ENCODE peak calls at places on chromosomes 2 and 18, in seven cellular contexts. One of them, this sample, is unnamed.
A peak's percentile ranks its signal among the peaks of the same experiment; 100 is the strongest.

GRCh38 chr18:48902023-48902855 is 48.5 kb downstream of the SMAD7 start:
- DNase-seq in GM23248: peak; percentile 94
- DNase-seq in HCT116: peak; percentile 22
- DNase-seq in OCI-LY7: no peak
- DNase-seq in hepatocyte: peak; percentile 90
- DNase-seq in PC-3: peak; percentile 66
- DNase-seq in GM23338: no peak
- DNase-seq in this sample: no peak

GRCh38 chr2:107466241-107466640 is 360.5 kb upstream of the RGPD4 start:
- DNase-seq in HCT116: no peak
- DNase-seq in PC-3: no peak
- DNase-seq in OCI-LY7: no peak
- DNase-seq in GM23338: no peak
- DNase-seq in hepatocyte: no peak
- DNase-seq in GM23248: no peak
- DNase-seq in this sample: no peak

GRCh38 chr18:43514747-43515146 is 237.5 kb upstream of the SYT4 start:
- DNase-seq in OCI-LY7: no peak
- DNase-seq in GM23338: peak; percentile 49
- DNase-seq in HCT116: no peak
- DNase-seq in PC-3: no peak
- DNase-seq in hepatocyte: no peak
- DNase-seq in GM23248: no peak
- DNase-seq in this sample: no peak

GRCh38 chr2:119240311-119241204 is 16.9 kb downstream of the STEAP3 start:
- DNase-seq in GM23248: peak; percentile 79
- DNase-seq in GM23338: peak; percentile 45
- DNase-seq in PC-3: peak; percentile 71
- DNase-seq in HCT116: peak; percentile 50
- DNase-seq in hepatocyte: peak; percentile 66
- DNase-seq in OCI-LY7: no peak
- DNase-seq in this sample: peak; percentile 37

GRCh38 chr2:186543561-186544131 is 46.2 kb upstream of the ITGAV start:
- DNase-seq in GM23338: peak; percentile 12
- DNase-seq in OCI-LY7: no peak
- DNase-seq in PC-3: peak; percentile 50
- DNase-seq in HCT116: no peak
- DNase-seq in hepatocyte: peak; percentile 6
- DNase-seq in GM23248: peak; percentile 76
- DNase-seq in this sample: no peak

GRCh38 chr2:151156943-151157705 is 104.5 kb downstream of the RBM43 start:
- DNase-seq in GM23248: peak; percentile 65
- DNase-seq in hepatocyte: no peak
- DNase-seq in GM23338: no peak
- DNase-seq in PC-3: no peak
- DNase-seq in HCT116: no peak
- DNase-seq in OCI-LY7: no peak
- DNase-seq in this sample: no peak

GRCh38 chr2:55961318-55961911 is 37.8 kb upstream of the EFEMP1 start:
- DNase-seq in GM23338: peak; percentile 74
- DNase-seq in HCT116: peak; percentile 50
- DNase-seq in OCI-LY7: peak; percentile 39
- DNase-seq in PC-3: peak; percentile 75
- DNase-seq in GM23248: peak; percentile 69
- DNase-seq in hepatocyte: peak; percentile 57
- DNase-seq in this sample: peak; percentile 51

GRCh38 chr2:20976527-20976926 is 67.3 kb downstream of the APOB start:
- DNase-seq in GM23248: no peak
- DNase-seq in GM23338: no peak
- DNase-seq in OCI-LY7: no peak
- DNase-seq in HCT116: no peak
- DNase-seq in hepatocyte: no peak
- DNase-seq in PC-3: no peak
- DNase-seq in this sample: no peak

GRCh38 chr2:105235388-105236059 is 6.0 kb upstream of the GPR45 start:
- DNase-seq in OCI-LY7: peak; percentile 75
- DNase-seq in hepatocyte: peak; percentile 92
- DNase-seq in GM23338: peak; percentile 98
- DNase-seq in GM23248: peak; percentile 90
- DNase-seq in PC-3: peak; percentile 89
- DNase-seq in HCT116: peak; percentile 83
- DNase-seq in this sample: peak; percentile 95

GRCh38 chr18:24019641-24020331 is 5.2 kb downstream of the TTC39C start:
- DNase-seq in GM23248: no peak
- DNase-seq in GM23338: no peak
- DNase-seq in hepatocyte: no peak
- DNase-seq in OCI-LY7: peak; percentile 91
- DNase-seq in PC-3: no peak
- DNase-seq in HCT116: no peak
- DNase-seq in this sample: no peak

GRCh38 chr2:132747046-132747445 is 77.0 kb upstream of the LYPD1 start:
- DNase-seq in PC-3: no peak
- DNase-seq in HCT116: no peak
- DNase-seq in GM23248: no peak
- DNase-seq in OCI-LY7: no peak
- DNase-seq in GM23338: no peak
- DNase-seq in hepatocyte: no peak
- DNase-seq in this sample: no peak

GRCh38 chr2:53740170-53740569 is 27.4 kb upstream of the CHAC2 start:
- DNase-seq in hepatocyte: peak; percentile 19
- DNase-seq in GM23248: peak; percentile 49
- DNase-seq in PC-3: peak; percentile 49
- DNase-seq in HCT116: peak; percentile 1
- DNase-seq in GM23338: peak; percentile 27
- DNase-seq in OCI-LY7: no peak
- DNase-seq in this sample: peak; percentile 20

GRCh38 chr2:136117391-136117841 is 533 bp downstream of the CXCR4 start:
- DNase-seq in PC-3: peak; percentile 12
- DNase-seq in HCT116: no peak
- DNase-seq in hepatocyte: peak; percentile 71
- DNase-seq in GM23338: peak; percentile 55
- DNase-seq in GM23248: peak; percentile 46
- DNase-seq in OCI-LY7: peak; percentile 71
- DNase-seq in this sample: peak; percentile 82

GRCh38 chr2:18117592-18117991 is 239.1 kb downstream of the KCNS3 start:
- DNase-seq in GM23248: peak; percentile 67
- DNase-seq in HCT116: peak; percentile 13
- DNase-seq in PC-3: peak; percentile 56
- DNase-seq in GM23338: peak; percentile 78
- DNase-seq in OCI-LY7: peak; percentile 30
- DNase-seq in hepatocyte: peak; percentile 34
- DNase-seq in this sample: peak; percentile 43

GRCh38 chr18:28177828-28178635 is 1.1 kb upstream of the CDH2 start:
- DNase-seq in PC-3: peak; percentile 66
- DNase-seq in OCI-LY7: no peak
- DNase-seq in HCT116: no peak
- DNase-seq in GM23338: peak; percentile 82
- DNase-seq in hepatocyte: peak; percentile 82
- DNase-seq in GM23248: peak; percentile 83
- DNase-seq in this sample: peak; percentile 93

GRCh38 chr2:156589381-156590079 is 153.4 kb downstream of the GPD2 start:
- DNase-seq in GM23338: peak; percentile 63
- DNase-seq in PC-3: peak; percentile 67
- DNase-seq in OCI-LY7: peak; percentile 35
- DNase-seq in hepatocyte: peak; percentile 61
- DNase-seq in HCT116: peak; percentile 27
- DNase-seq in GM23248: peak; percentile 72
- DNase-seq in this sample: peak; percentile 57

GRCh38 chr2:166344286-166345113 is 31.2 kb downstream of the SCN9A start:
- DNase-seq in GM23248: peak; percentile 75
- DNase-seq in hepatocyte: no peak
- DNase-seq in PC-3: no peak
- DNase-seq in OCI-LY7: no peak
- DNase-seq in GM23338: no peak
- DNase-seq in HCT116: no peak
- DNase-seq in this sample: no peak

GRCh38 chr2:69073928-69074575 is 61.1 kb downstream of the ANTXR1 start:
- DNase-seq in GM23248: no peak
- DNase-seq in hepatocyte: no peak
- DNase-seq in HCT116: no peak
- DNase-seq in OCI-LY7: no peak
- DNase-seq in PC-3: peak; percentile 11
- DNase-seq in GM23338: no peak
- DNase-seq in this sample: no peak

GRCh38 chr2:11234309-11234708 is 79.0 kb downstream of the SLC66A3 start:
- DNase-seq in PC-3: peak; percentile 40
- DNase-seq in HCT116: no peak
- DNase-seq in OCI-LY7: peak; percentile 20
- DNase-seq in GM23248: peak; percentile 46
- DNase-seq in GM23338: no peak
- DNase-seq in hepatocyte: no peak
- DNase-seq in this sample: no peak

GRCh38 chr2:42474765-42475454 is 18.9 kb downstream of the KCNG3 start:
- DNase-seq in PC-3: no peak
- DNase-seq in OCI-LY7: peak; percentile 14
- DNase-seq in hepatocyte: no peak
- DNase-seq in GM23248: no peak
- DNase-seq in GM23338: no peak
- DNase-seq in HCT116: no peak
- DNase-seq in this sample: no peak

GRCh38 chr2:42486145-42486906 is 7.5 kb downstream of the KCNG3 start:
- DNase-seq in hepatocyte: no peak
- DNase-seq in HCT116: no peak
- DNase-seq in GM23248: no peak
- DNase-seq in GM23338: no peak
- DNase-seq in OCI-LY7: no peak
- DNase-seq in PC-3: no peak
- DNase-seq in this sample: no peak

GRCh38 chr2:42480402-42480801 is 13.4 kb downstream of the KCNG3 start:
- DNase-seq in GM23338: no peak
- DNase-seq in GM23248: no peak
- DNase-seq in PC-3: no peak
- DNase-seq in HCT116: no peak
- DNase-seq in OCI-LY7: no peak
- DNase-seq in hepatocyte: no peak
- DNase-seq in this sample: no peak
- TF ChIP-seq EZH2phosphoT487 in GM23338: no peak
- TF ChIP-seq EZH2phosphoT487 in GM23248: no peak
- TF ChIP-seq EZH2phosphoT487 in PC-3: no peak
- TF ChIP-seq EZH2phosphoT487 in HCT116: no peak
- TF ChIP-seq EZH2phosphoT487 in OCI-LY7: no peak
- TF ChIP-seq EZH2phosphoT487 in hepatocyte: no peak
- TF ChIP-seq EZH2phosphoT487 in this sample: no peak

GRCh38 chr2:28751102-28751955 is at the start of gene PPP1CB:
- DNase-seq in hepatocyte: peak; percentile 99
- DNase-seq in PC-3: peak; percentile 97
- DNase-seq in HCT116: peak; percentile 88
- DNase-seq in OCI-LY7: peak; percentile 93
- DNase-seq in GM23248: peak; percentile 99
- DNase-seq in GM23338: peak; percentile 91
- DNase-seq in this sample: peak; percentile 95
- H3K4me1 ChIP-seq in hepatocyte: peaks cover 30% of the 10 kb centered on the region
- H3K4me1 ChIP-seq in PC-3: peaks cover 42% of the 10 kb centered on the region
- H3K4me1 ChIP-seq in HCT116: peaks cover 3% of the 10 kb centered on the region
- H3K4me1 ChIP-seq in OCI-LY7: peaks cover 30% of the 10 kb centered on the region
- H3K4me1 ChIP-seq in GM23248: peaks cover 30% of the 10 kb centered on the region
- H3K4me1 ChIP-seq in GM23338: peaks cover 19% of the 10 kb centered on the region
- H3K4me1 ChIP-seq in this sample: peaks cover 32% of the 10 kb centered on the region

DNA sequence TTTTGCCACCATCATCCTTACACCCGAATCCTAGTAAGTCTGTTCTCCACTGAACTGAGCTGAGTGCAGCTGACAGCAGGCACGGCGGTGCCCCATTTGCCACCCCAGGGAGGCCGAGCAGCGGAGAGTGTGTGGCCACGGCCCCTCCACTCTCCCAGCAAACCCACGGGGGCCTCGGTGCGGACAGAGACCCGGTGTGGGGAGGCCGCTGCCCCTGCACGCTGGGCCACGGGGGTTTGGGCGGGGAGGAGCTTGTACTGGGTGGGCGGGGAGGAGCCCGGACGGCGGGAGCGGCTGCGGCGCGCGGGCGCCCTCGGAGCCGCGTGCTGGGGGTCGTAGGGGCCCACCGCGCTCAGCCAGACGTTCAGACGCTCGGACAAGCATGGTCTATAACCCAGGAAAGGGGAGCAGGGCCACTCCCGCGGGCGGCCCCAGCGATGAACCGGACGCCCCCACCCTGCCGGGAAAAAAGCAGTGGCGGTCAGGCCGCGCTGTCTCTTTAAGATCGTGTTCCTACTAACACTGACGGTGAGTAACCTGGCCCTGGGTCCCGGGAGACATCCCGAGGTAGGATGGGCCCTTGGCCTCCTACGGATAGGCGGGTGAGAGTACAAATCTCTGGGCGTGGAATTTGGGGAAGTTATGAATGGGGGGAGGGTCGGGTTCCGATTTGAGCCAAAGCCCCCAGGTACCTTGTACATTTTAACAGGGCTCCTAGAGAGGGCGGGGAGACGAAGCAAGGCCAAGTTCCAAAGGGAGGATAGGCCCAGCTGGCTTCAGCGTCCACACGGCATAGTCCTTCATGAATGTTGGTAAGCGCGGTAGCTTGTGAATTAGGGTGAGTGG is at the start of gene ITPRIPL1:
- DNase-seq in PC-3: no peak
- DNase-seq in HCT116: no peak
- DNase-seq in OCI-LY7: peak; percentile 36
- DNase-seq in hepatocyte: peak; percentile 37
- DNase-seq in GM23338: peak; percentile 69
- DNase-seq in GM23248: peak; percentile 58
- DNase-seq in this sample: peak; percentile 50
- TF ChIP-seq EZH2phosphoT487 in PC-3: no peak
- TF ChIP-seq EZH2phosphoT487 in HCT116: no peak
- TF ChIP-seq EZH2phosphoT487 in OCI-LY7: no peak
- TF ChIP-seq EZH2phosphoT487 in hepatocyte: no peak
- TF ChIP-seq EZH2phosphoT487 in GM23338: no peak
- TF ChIP-seq EZH2phosphoT487 in GM23248: no peak
- TF ChIP-seq EZH2phosphoT487 in this sample: peak; percentile 41

GRCh38 chr2:241686649-241687425 is at the start of gene DTYMK:
- DNase-seq in GM23338: peak; percentile 98
- DNase-seq in OCI-LY7: peak; percentile 96
- DNase-seq in HCT116: peak; percentile 84
- DNase-seq in PC-3: peak; percentile 97
- DNase-seq in GM23248: peak; percentile 99
- DNase-seq in hepatocyte: peak; percentile 98
- DNase-seq in this sample: peak; percentile 98

GRCh38 chr2:241695676-241696075 is 6.2 kb upstream of the ING5 start:
- DNase-seq in GM23248: no peak
- DNase-seq in OCI-LY7: no peak
- DNase-seq in PC-3: no peak
- DNase-seq in HCT116: no peak
- DNase-seq in GM23338: no peak
- DNase-seq in hepatocyte: no peak
- DNase-seq in this sample: no peak

GRCh38 chr2:241690202-241690717 is 3.6 kb upstream of the DTYMK start:
- DNase-seq in hepatocyte: no peak
- DNase-seq in HCT116: no peak
- DNase-seq in PC-3: no peak
- DNase-seq in OCI-LY7: no peak
- DNase-seq in GM23248: no peak
- DNase-seq in GM23338: no peak
- DNase-seq in this sample: no peak

GRCh38 chr2:241689306-241689705 is 2.7 kb upstream of the DTYMK start:
- DNase-seq in OCI-LY7: no peak
- DNase-seq in GM23248: no peak
- DNase-seq in HCT116: no peak
- DNase-seq in PC-3: no peak
- DNase-seq in GM23338: no peak
- DNase-seq in hepatocyte: no peak
- DNase-seq in this sample: no peak

GRCh38 chr2:241692448-241692847 is 5.8 kb upstream of the DTYMK start:
- DNase-seq in HCT116: no peak
- DNase-seq in PC-3: peak; percentile 49
- DNase-seq in GM23338: no peak
- DNase-seq in GM23248: peak; percentile 89
- DNase-seq in hepatocyte: peak; percentile 30
- DNase-seq in OCI-LY7: no peak
- DNase-seq in this sample: no peak
- H3K4me1 ChIP-seq in HCT116: peaks cover 14% of the 10 kb centered on the region
- H3K4me1 ChIP-seq in PC-3: peaks cover 8% of the 10 kb centered on the region
- H3K4me1 ChIP-seq in GM23338: peaks cover 5% of the 10 kb centered on the region
- H3K4me1 ChIP-seq in GM23248: peaks cover 33% of the 10 kb centered on the region
- H3K4me1 ChIP-seq in hepatocyte: peaks cover 7% of the 10 kb centered on the region
- H3K4me1 ChIP-seq in OCI-LY7: peaks cover 7% of the 10 kb centered on the region
- H3K4me1 ChIP-seq in this sample: no peaks in the 10 kb centered on the region

This sample was measured in neural progenitor cell.